ENCODE peak calls at places on chromosome 12, in ten cellular contexts. One of them, this sample, is unnamed.
A peak's percentile ranks its signal among the peaks of the same experiment; 100 is the strongest.

GRCh38 chr12:52514471-52515318 is 5.5 kb downstream of the KRT5 start:
- DNase-seq in naive thymus-derived CD8-positive, alpha-beta T cell: peak; percentile 27
- DNase-seq in NCI-H1436: no peak
- DNase-seq in Kasumi-1: no peak
- DNase-seq in SW480: no peak
- DNase-seq in amygdala: no peak
- DNase-seq in M059J: no peak
- DNase-seq in mucosa of descending colon: no peak
- DNase-seq in activated T-cell treated with anti-CD3 and anti-CD28 coated beads, Interleukin-2, amount 50 U/mL, for 72 hours: no peak
- DNase-seq in activated naive CD8-positive, alpha-beta T cell treated with anti-CD3 and anti-CD28 coated beads for 36 hours: no peak
- DNase-seq in this sample: no peak

GRCh38 chr12:13000935-13001724 is 1.1 kb upstream of the HEBP1 start:
- DNase-seq in naive thymus-derived CD8-positive, alpha-beta T cell: peak; percentile 68
- DNase-seq in NCI-H1436: peak; percentile 32
- DNase-seq in Kasumi-1: peak; percentile 6
- DNase-seq in SW480: peak; percentile 74
- DNase-seq in amygdala: peak; percentile 34
- DNase-seq in M059J: peak; percentile 56
- DNase-seq in mucosa of descending colon: peak; percentile 47
- DNase-seq in activated T-cell treated with anti-CD3 and anti-CD28 coated beads, Interleukin-2, amount 50 U/mL, for 72 hours: peak; percentile 57
- DNase-seq in activated naive CD8-positive, alpha-beta T cell treated with anti-CD3 and anti-CD28 coated beads for 36 hours: peak; percentile 50
- DNase-seq in this sample: peak; percentile 14

GRCh38 chr12:117020536-117021220 is 78.5 kb downstream of the TESC start:
- DNase-seq in naive thymus-derived CD8-positive, alpha-beta T cell: no peak
- DNase-seq in NCI-H1436: no peak
- DNase-seq in Kasumi-1: no peak
- DNase-seq in SW480: no peak
- DNase-seq in amygdala: no peak
- DNase-seq in M059J: no peak
- DNase-seq in mucosa of descending colon: no peak
- DNase-seq in activated T-cell treated with anti-CD3 and anti-CD28 coated beads, Interleukin-2, amount 50 U/mL, for 72 hours: no peak
- DNase-seq in activated naive CD8-positive, alpha-beta T cell treated with anti-CD3 and anti-CD28 coated beads for 36 hours: no peak
- DNase-seq in this sample: no peak

GRCh38 chr12:115598827-115599226 is 678.7 kb downstream of the MED13L start:
- DNase-seq in naive thymus-derived CD8-positive, alpha-beta T cell: no peak
- DNase-seq in NCI-H1436: no peak
- DNase-seq in Kasumi-1: no peak
- DNase-seq in SW480: no peak
- DNase-seq in amygdala: peak; percentile 20
- DNase-seq in M059J: no peak
- DNase-seq in mucosa of descending colon: peak; percentile 8
- DNase-seq in activated T-cell treated with anti-CD3 and anti-CD28 coated beads, Interleukin-2, amount 50 U/mL, for 72 hours: no peak
- DNase-seq in activated naive CD8-positive, alpha-beta T cell treated with anti-CD3 and anti-CD28 coated beads for 36 hours: no peak
- DNase-seq in this sample: no peak

GRCh38 chr12:85280138-85280983 is at the start of gene ALX1:
- DNase-seq in naive thymus-derived CD8-positive, alpha-beta T cell: no peak
- DNase-seq in NCI-H1436: peak; percentile 3
- DNase-seq in Kasumi-1: no peak
- DNase-seq in SW480: no peak
- DNase-seq in amygdala: no peak
- DNase-seq in M059J: peak; percentile 6
- DNase-seq in mucosa of descending colon: peak; percentile 16
- DNase-seq in activated T-cell treated with anti-CD3 and anti-CD28 coated beads, Interleukin-2, amount 50 U/mL, for 72 hours: no peak
- DNase-seq in activated naive CD8-positive, alpha-beta T cell treated with anti-CD3 and anti-CD28 coated beads for 36 hours: no peak
- DNase-seq in this sample: no peak

GRCh38 chr12:122996621-122997342 is 16.3 kb downstream of the ARL6IP4 start:
- DNase-seq in naive thymus-derived CD8-positive, alpha-beta T cell: peak; percentile 63
- DNase-seq in NCI-H1436: no peak
- DNase-seq in Kasumi-1: no peak
- DNase-seq in SW480: no peak
- DNase-seq in amygdala: no peak
- DNase-seq in M059J: no peak
- DNase-seq in mucosa of descending colon: no peak
- DNase-seq in activated T-cell treated with anti-CD3 and anti-CD28 coated beads, Interleukin-2, amount 50 U/mL, for 72 hours: no peak
- DNase-seq in activated naive CD8-positive, alpha-beta T cell treated with anti-CD3 and anti-CD28 coated beads for 36 hours: no peak
- DNase-seq in this sample: no peak

GRCh38 chr12:7066596-7066995 is 6.1 kb downstream of the C1S start:
- DNase-seq in naive thymus-derived CD8-positive, alpha-beta T cell: no peak
- DNase-seq in NCI-H1436: no peak
- DNase-seq in Kasumi-1: no peak
- DNase-seq in SW480: no peak
- DNase-seq in amygdala: no peak
- DNase-seq in M059J: no peak
- DNase-seq in mucosa of descending colon: no peak
- DNase-seq in activated T-cell treated with anti-CD3 and anti-CD28 coated beads, Interleukin-2, amount 50 U/mL, for 72 hours: no peak
- DNase-seq in activated naive CD8-positive, alpha-beta T cell treated with anti-CD3 and anti-CD28 coated beads for 36 hours: no peak
- DNase-seq in this sample: no peak

GRCh38 chr12:54285150-54286041 is 4.9 kb downstream of the HNRNPA1 start:
- DNase-seq in naive thymus-derived CD8-positive, alpha-beta T cell: no peak
- DNase-seq in NCI-H1436: no peak
- DNase-seq in Kasumi-1: no peak
- DNase-seq in SW480: no peak
- DNase-seq in amygdala: no peak
- DNase-seq in M059J: no peak
- DNase-seq in mucosa of descending colon: no peak
- DNase-seq in activated T-cell treated with anti-CD3 and anti-CD28 coated beads, Interleukin-2, amount 50 U/mL, for 72 hours: no peak
- DNase-seq in activated naive CD8-positive, alpha-beta T cell treated with anti-CD3 and anti-CD28 coated beads for 36 hours: no peak
- DNase-seq in this sample: no peak

GRCh38 chr12:67019070-67019469 is 250.1 kb upstream of the CAND1 start:
- DNase-seq in naive thymus-derived CD8-positive, alpha-beta T cell: no peak
- DNase-seq in NCI-H1436: no peak
- DNase-seq in Kasumi-1: no peak
- DNase-seq in SW480: no peak
- DNase-seq in amygdala: no peak
- DNase-seq in M059J: peak; percentile 2
- DNase-seq in mucosa of descending colon: no peak
- DNase-seq in activated T-cell treated with anti-CD3 and anti-CD28 coated beads, Interleukin-2, amount 50 U/mL, for 72 hours: no peak
- DNase-seq in activated naive CD8-positive, alpha-beta T cell treated with anti-CD3 and anti-CD28 coated beads for 36 hours: no peak
- DNase-seq in this sample: no peak

GRCh38 chr12:27505771-27506170 is 18.2 kb upstream of the PPFIBP1 start:
- DNase-seq in naive thymus-derived CD8-positive, alpha-beta T cell: no peak
- DNase-seq in NCI-H1436: no peak
- DNase-seq in Kasumi-1: no peak
- DNase-seq in SW480: no peak
- DNase-seq in amygdala: no peak
- DNase-seq in M059J: no peak
- DNase-seq in mucosa of descending colon: no peak
- DNase-seq in activated T-cell treated with anti-CD3 and anti-CD28 coated beads, Interleukin-2, amount 50 U/mL, for 72 hours: no peak
- DNase-seq in activated naive CD8-positive, alpha-beta T cell treated with anti-CD3 and anti-CD28 coated beads for 36 hours: no peak
- DNase-seq in this sample: no peak

GRCh38 chr12:6754406-6754805 is 1.5 kb upstream of the MLF2 start:
- DNase-seq in naive thymus-derived CD8-positive, alpha-beta T cell: no peak
- DNase-seq in NCI-H1436: no peak
- DNase-seq in Kasumi-1: no peak
- DNase-seq in SW480: no peak
- DNase-seq in amygdala: no peak
- DNase-seq in M059J: no peak
- DNase-seq in mucosa of descending colon: no peak
- DNase-seq in activated T-cell treated with anti-CD3 and anti-CD28 coated beads, Interleukin-2, amount 50 U/mL, for 72 hours: no peak
- DNase-seq in activated naive CD8-positive, alpha-beta T cell treated with anti-CD3 and anti-CD28 coated beads for 36 hours: no peak
- DNase-seq in this sample: no peak

GRCh38 chr12:6056406-6057211 is 67.9 kb downstream of the VWF start:
- DNase-seq in naive thymus-derived CD8-positive, alpha-beta T cell: peak; percentile 86
- DNase-seq in NCI-H1436: no peak
- DNase-seq in Kasumi-1: no peak
- DNase-seq in SW480: peak; percentile 68
- DNase-seq in amygdala: no peak
- DNase-seq in M059J: no peak
- DNase-seq in mucosa of descending colon: no peak
- DNase-seq in activated T-cell treated with anti-CD3 and anti-CD28 coated beads, Interleukin-2, amount 50 U/mL, for 72 hours: no peak
- DNase-seq in activated naive CD8-positive, alpha-beta T cell treated with anti-CD3 and anti-CD28 coated beads for 36 hours: peak; percentile 53
- DNase-seq in this sample: no peak

GRCh38 chr12:128388461-128388921 is 121.5 kb downstream of the TMEM132C start:
- DNase-seq in naive thymus-derived CD8-positive, alpha-beta T cell: no peak
- DNase-seq in NCI-H1436: peak; percentile 28
- DNase-seq in Kasumi-1: no peak
- DNase-seq in SW480: no peak
- DNase-seq in amygdala: no peak
- DNase-seq in M059J: no peak
- DNase-seq in mucosa of descending colon: peak; percentile 16
- DNase-seq in activated T-cell treated with anti-CD3 and anti-CD28 coated beads, Interleukin-2, amount 50 U/mL, for 72 hours: no peak
- DNase-seq in activated naive CD8-positive, alpha-beta T cell treated with anti-CD3 and anti-CD28 coated beads for 36 hours: no peak
- DNase-seq in this sample: no peak

GRCh38 chr12:131578828-131579227 is 132.1 kb upstream of the SFSWAP start:
- DNase-seq in naive thymus-derived CD8-positive, alpha-beta T cell: no peak
- DNase-seq in NCI-H1436: no peak
- DNase-seq in Kasumi-1: no peak
- DNase-seq in SW480: no peak
- DNase-seq in amygdala: no peak
- DNase-seq in M059J: no peak
- DNase-seq in mucosa of descending colon: no peak
- DNase-seq in activated T-cell treated with anti-CD3 and anti-CD28 coated beads, Interleukin-2, amount 50 U/mL, for 72 hours: no peak
- DNase-seq in activated naive CD8-positive, alpha-beta T cell treated with anti-CD3 and anti-CD28 coated beads for 36 hours: no peak
- DNase-seq in this sample: no peak

GRCh38 chr12:32181498-32182175 is 75.0 kb downstream of the BICD1 start:
- DNase-seq in naive thymus-derived CD8-positive, alpha-beta T cell: no peak
- DNase-seq in NCI-H1436: no peak
- DNase-seq in Kasumi-1: no peak
- DNase-seq in SW480: no peak
- DNase-seq in amygdala: no peak
- DNase-seq in M059J: no peak
- DNase-seq in mucosa of descending colon: no peak
- DNase-seq in activated T-cell treated with anti-CD3 and anti-CD28 coated beads, Interleukin-2, amount 50 U/mL, for 72 hours: no peak
- DNase-seq in activated naive CD8-positive, alpha-beta T cell treated with anti-CD3 and anti-CD28 coated beads for 36 hours: no peak
- DNase-seq in this sample: no peak

GRCh38 chr12:26520154-26520553 is 312.8 kb downstream of the ITPR2 start:
- DNase-seq in naive thymus-derived CD8-positive, alpha-beta T cell: no peak
- DNase-seq in NCI-H1436: no peak
- DNase-seq in Kasumi-1: peak; percentile 25
- DNase-seq in SW480: no peak
- DNase-seq in amygdala: no peak
- DNase-seq in M059J: no peak
- DNase-seq in mucosa of descending colon: no peak
- DNase-seq in activated T-cell treated with anti-CD3 and anti-CD28 coated beads, Interleukin-2, amount 50 U/mL, for 72 hours: no peak
- DNase-seq in activated naive CD8-positive, alpha-beta T cell treated with anti-CD3 and anti-CD28 coated beads for 36 hours: no peak
- DNase-seq in this sample: no peak

GRCh38 chr12:2138871-2139308 is 86.1 kb downstream of the CACNA1C start:
- DNase-seq in naive thymus-derived CD8-positive, alpha-beta T cell: no peak
- DNase-seq in NCI-H1436: no peak
- DNase-seq in Kasumi-1: no peak
- DNase-seq in SW480: no peak
- DNase-seq in amygdala: no peak
- DNase-seq in M059J: peak; percentile 8
- DNase-seq in mucosa of descending colon: peak; percentile 54
- DNase-seq in activated T-cell treated with anti-CD3 and anti-CD28 coated beads, Interleukin-2, amount 50 U/mL, for 72 hours: no peak
- DNase-seq in activated naive CD8-positive, alpha-beta T cell treated with anti-CD3 and anti-CD28 coated beads for 36 hours: no peak
- DNase-seq in this sample: no peak

GRCh38 chr12:124919646-124920352 is 5.3 kb upstream of the UBC start:
- DNase-seq in naive thymus-derived CD8-positive, alpha-beta T cell: no peak
- DNase-seq in NCI-H1436: no peak
- DNase-seq in Kasumi-1: no peak
- DNase-seq in SW480: no peak
- DNase-seq in amygdala: no peak
- DNase-seq in M059J: peak; percentile 92
- DNase-seq in mucosa of descending colon: peak; percentile 50
- DNase-seq in activated T-cell treated with anti-CD3 and anti-CD28 coated beads, Interleukin-2, amount 50 U/mL, for 72 hours: peak; percentile 60
- DNase-seq in activated naive CD8-positive, alpha-beta T cell treated with anti-CD3 and anti-CD28 coated beads for 36 hours: peak; percentile 53
- DNase-seq in this sample: peak; percentile 24

GRCh38 chr12:123998960-123999359 is 25.9 kb downstream of the ZNF664 start:
- DNase-seq in naive thymus-derived CD8-positive, alpha-beta T cell: no peak
- DNase-seq in NCI-H1436: no peak
- DNase-seq in Kasumi-1: no peak
- DNase-seq in SW480: no peak
- DNase-seq in amygdala: no peak
- DNase-seq in M059J: no peak
- DNase-seq in mucosa of descending colon: no peak
- DNase-seq in activated T-cell treated with anti-CD3 and anti-CD28 coated beads, Interleukin-2, amount 50 U/mL, for 72 hours: no peak
- DNase-seq in activated naive CD8-positive, alpha-beta T cell treated with anti-CD3 and anti-CD28 coated beads for 36 hours: no peak
- DNase-seq in this sample: no peak

GRCh38 chr12:51922762-51923505 is 15.6 kb downstream of the ACVRL1 start:
- DNase-seq in naive thymus-derived CD8-positive, alpha-beta T cell: no peak
- DNase-seq in NCI-H1436: no peak
- DNase-seq in Kasumi-1: no peak
- DNase-seq in SW480: no peak
- DNase-seq in amygdala: no peak
- DNase-seq in M059J: peak; percentile 45
- DNase-seq in mucosa of descending colon: peak; percentile 70
- DNase-seq in activated T-cell treated with anti-CD3 and anti-CD28 coated beads, Interleukin-2, amount 50 U/mL, for 72 hours: no peak
- DNase-seq in activated naive CD8-positive, alpha-beta T cell treated with anti-CD3 and anti-CD28 coated beads for 36 hours: no peak
- DNase-seq in this sample: no peak

GRCh38 chr12:30345735-30346445 is 349.8 kb downstream of the IPO8 start:
- DNase-seq in naive thymus-derived CD8-positive, alpha-beta T cell: no peak
- DNase-seq in NCI-H1436: no peak
- DNase-seq in Kasumi-1: no peak
- DNase-seq in SW480: no peak
- DNase-seq in amygdala: no peak
- DNase-seq in M059J: no peak
- DNase-seq in mucosa of descending colon: no peak
- DNase-seq in activated T-cell treated with anti-CD3 and anti-CD28 coated beads, Interleukin-2, amount 50 U/mL, for 72 hours: no peak
- DNase-seq in activated naive CD8-positive, alpha-beta T cell treated with anti-CD3 and anti-CD28 coated beads for 36 hours: no peak
- DNase-seq in this sample: no peak